ENCODE peak calls at places on chromosomes 3 and 15, in five cellular contexts. O is pancreas, Q is dorsolateral prefrontal cortex, L is OCI-LY7, A is spleen. H is an unnamed sample.

GRCh38 chr3:149605902-149606301 is 51.9 kb downstream of the WWTR1 start:
- DNase-seq in A (no peak), L (no peak), O (no peak), Q (no peak), H (peak; percentile 67)

GRCh38 chr15:77637851-77638402 is 5.2 kb upstream of the LINGO1 start:
- DNase-seq in O (no peak), L (no peak), A (no peak), Q (no peak), H (no peak)

GRCh38 chr3:141407043-141407442 is 38.7 kb downstream of the ZBTB38 start:
- DNase-seq in O (no peak), A (no peak), Q (no peak), L (no peak), H (no peak)

GRCh38 chr3:139123377-139124095 is 78.8 kb upstream of the PRR23C start:
- DNase-seq in A (no peak), L (no peak), Q (no peak), O (no peak), H (no peak)

GRCh38 chr15:80389370-80389769 is 14.8 kb upstream of the ARNT2 start:
- DNase-seq in Q (no peak), A (no peak), L (no peak), O (no peak), H (no peak)

GRCh38 chr3:146968204-146968651 is 363.1 kb upstream of the PLSCR5 start:
- DNase-seq in O (no peak), Q (no peak), L (no peak), A (no peak), H (peak; percentile 16)

GRCh38 chr3:130576571-130577266 is 59.7 kb downstream of the COL6A6 start:
- DNase-seq in O (no peak), A (no peak), Q (no peak), L (no peak), H (no peak)

GRCh38 chr3:87873136-87873535 is 185.7 kb downstream of the CGGBP1 start:
- DNase-seq in Q (no peak), A (no peak), O (no peak), L (no peak), H (peak; percentile 30)

GRCh38 chr3:187744169-187745151 is 808 bp downstream of the BCL6 start:
- DNase-seq in L (peak; percentile 59), Q (peak; percentile 45), O (peak; percentile 83), A (peak; percentile 91), H (peak; percentile 51)

GRCh38 chr3:100210777-100211145 is 50.0 kb upstream of the TBC1D23 start:
- DNase-seq in A (no peak), L (no peak), Q (no peak), O (no peak), H (peak; percentile 25)

GRCh38 chr3:15339786-15340215 is 7.4 kb upstream of the SH3BP5 start:
- DNase-seq in Q (no peak), O (no peak), A (no peak), L (no peak), H (peak; percentile 58)

GRCh38 chr3:72907851-72908620 is 20.2 kb downstream of the GXYLT2 start:
- DNase-seq in L (no peak), Q (peak; percentile 45), O (no peak), A (no peak), H (peak; percentile 37)

GRCh38 chr3:197023241-197023997 is 6.2 kb downstream of the MELTF start:
- DNase-seq in L (peak; percentile 82), Q (no peak), A (peak; percentile 54), O (no peak), H (no peak)

GRCh38 chr3:14520967-14521366 is 19.2 kb downstream of the GRIP2 start:
- DNase-seq in L (no peak), Q (no peak), A (no peak), O (peak; percentile 6), H (no peak)

GRCh38 chr3:122642935-122643334 is 37.7 kb upstream of the PARP14 start:
- DNase-seq in L (no peak), Q (no peak), O (no peak), A (no peak), H (no peak)

GRCh38 chr15:40844543-40844981 is 714 bp downstream of the SPINT1 start:
- DNase-seq in O (peak; percentile 83), L (no peak), Q (no peak), A (peak; percentile 87), H (no peak)

GRCh38 chr3:79297242-79297641 is 470.6 kb downstream of the ROBO1 start:
- DNase-seq in Q (no peak), A (no peak), L (no peak), O (no peak), H (peak; percentile 78)

DNA sequence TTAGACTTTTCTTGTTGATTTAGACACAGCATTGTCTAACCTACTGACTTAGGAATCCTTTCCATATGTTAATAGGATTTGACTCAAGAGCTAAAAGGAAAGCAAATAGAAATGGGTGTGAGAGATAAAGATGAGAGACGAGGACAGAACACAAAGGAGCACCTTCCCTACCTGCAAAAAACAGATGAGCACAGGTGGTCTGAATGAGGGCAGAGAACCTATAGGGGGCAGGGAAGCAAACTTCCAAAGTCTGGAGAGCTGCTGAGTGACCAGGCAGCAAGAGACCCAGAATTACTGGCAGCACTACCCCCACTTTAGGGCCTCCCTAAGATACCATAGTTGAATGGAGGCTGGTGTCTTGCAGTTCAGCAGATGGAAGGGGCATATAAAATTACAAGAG is 98.1 kb upstream of the CTNNB1 start:
- DNase-seq in O (no peak), Q (no peak), L (no peak), A (no peak), H (no peak)
- H3K4me3 ChIP-seq in O (no peak overlapping the region), Q (no peak overlapping the region), L (no peak overlapping the region), A (no peak overlapping the region), H (no peak overlapping the region)

GRCh38 chr3:27333843-27334242 is 35.3 kb downstream of the NEK10 start:
- DNase-seq in A (no peak), O (no peak), Q (no peak), L (no peak), H (no peak)
- H3K4me3 ChIP-seq in A (no peak overlapping the region), O (no peak overlapping the region), Q (no peak overlapping the region), L (no peak overlapping the region), H (no peak overlapping the region)

DNA sequence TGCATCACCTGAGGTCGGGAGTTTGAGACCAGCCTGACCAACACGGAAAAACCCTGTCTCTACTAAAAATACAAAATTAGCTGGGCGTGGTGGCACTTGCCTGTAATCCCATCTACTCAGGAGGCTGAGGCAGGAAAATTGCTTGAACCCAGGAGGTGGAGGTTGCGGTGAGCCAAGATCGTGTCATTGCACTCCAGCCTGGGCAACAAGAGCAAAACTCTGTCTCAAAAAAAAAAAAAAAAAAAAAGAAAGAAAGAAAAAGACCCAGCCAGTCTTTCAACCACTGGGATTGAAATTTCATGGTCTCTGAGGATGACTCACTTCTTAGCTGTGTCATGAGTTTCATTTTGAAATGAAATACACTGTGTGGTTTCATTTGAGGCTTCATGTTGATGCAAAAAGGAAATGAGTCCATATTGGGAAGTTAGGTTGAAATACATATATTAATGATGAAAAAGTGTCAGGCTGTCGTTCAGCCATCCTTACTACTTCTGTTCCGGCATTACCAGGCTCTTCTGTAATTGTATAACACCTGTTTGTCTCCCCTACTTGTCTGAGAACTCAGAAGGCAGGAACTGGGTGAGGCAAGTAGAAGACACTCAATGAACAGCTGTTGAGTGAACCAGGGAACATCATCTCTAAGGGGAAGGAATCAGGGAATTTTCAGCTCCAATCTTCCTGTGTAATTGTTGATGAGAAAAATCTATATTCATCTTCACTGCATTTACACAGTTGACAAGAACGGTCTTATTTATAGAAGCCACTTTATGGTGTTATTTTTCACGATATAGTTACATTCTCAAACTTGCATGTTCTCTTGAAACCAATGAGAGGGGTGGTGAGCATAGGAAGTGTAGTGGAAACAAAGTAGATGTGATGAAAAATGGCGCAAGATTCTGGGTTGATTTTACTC is 87.4 kb downstream of the NFKBIZ start:
- DNase-seq in O (no peak), L (peak; percentile 70), A (no peak), Q (no peak), H (peak; percentile 94)
- H3K4me3 ChIP-seq in O (no peak overlapping the region), L (peak overlapping the region; percentile 34), A (no peak overlapping the region), Q (no peak overlapping the region), H (no peak overlapping the region)

GRCh38 chr3:90092994-90093393 is 985.6 kb downstream of the EPHA3 start:
- DNase-seq in Q (no peak), L (peak; percentile 10), O (no peak), A (no peak), H (no peak)

DNA sequence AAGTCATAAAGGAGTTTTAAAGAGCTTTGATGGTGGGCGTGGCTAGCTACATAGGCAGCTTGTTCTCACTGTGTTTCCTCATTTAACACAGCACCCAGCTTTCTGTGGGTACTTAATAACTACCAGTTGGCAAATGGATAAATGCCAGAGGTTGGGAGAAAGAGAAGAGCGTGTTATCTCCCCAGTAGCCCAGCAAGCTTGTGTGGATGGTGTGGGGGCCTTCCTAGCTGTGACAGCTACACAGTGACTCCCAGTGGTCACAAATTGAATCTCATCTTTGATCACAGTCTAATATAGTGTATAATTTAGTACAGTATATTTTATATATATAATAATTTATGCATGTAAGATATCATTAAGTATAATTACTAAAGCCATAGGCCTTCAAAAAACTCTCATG is 984.1 kb downstream of the EPHA3 start:
- DNase-seq in A (no peak), O (no peak), Q (peak; percentile 17), L (peak; percentile 11), H (peak; percentile 14)
- H3K4me3 ChIP-seq in A (no peak overlapping the region), O (no peak overlapping the region), Q (no peak overlapping the region), L (no peak overlapping the region), H (no peak overlapping the region)

H was measured in mammary epithelial cell.